ENCODE peak calls at places on chromosome 15, in six cellular contexts. B is AG20443, Y is amygdala, L is A172, Q is A549, U is OCI-LY7. T is an unnamed sample.

GRCh38 chr15:20280933-20281463 is 260.6 kb downstream of the GOLGA6L6 start:
- DNase-seq in B (peak; percentile 24), Y (no peak), L (no peak), Q (no peak), U (no peak), T (peak; percentile 55)

GRCh38 chr15:78715439-78715838 is 74.4 kb upstream of the CHRNB4 start:
- DNase-seq in B (no peak), Y (no peak), L (peak; percentile 58), Q (no peak), U (no peak), T (no peak)

GRCh38 chr15:57259511-57260143 is 116.7 kb upstream of the CGNL1 start:
- DNase-seq in B (no peak), Y (no peak), L (no peak), Q (no peak), U (peak; percentile 13), T (no peak)

GRCh38 chr15:98776607-98777281 is 128.4 kb downstream of the IGF1R start:
- DNase-seq in B (peak; percentile 79), Y (no peak), L (peak; percentile 32), Q (no peak), U (no peak), T (peak; percentile 60)

GRCh38 chr15:76996526-76997401 is 1.8 kb downstream of the PSTPIP1 start:
- DNase-seq in B (peak; percentile 83), Y (no peak), L (peak; percentile 47), Q (no peak), U (no peak), T (peak; percentile 75)

GRCh38 chr15:89307046-89307587 is 27.5 kb downstream of the POLG start:
- DNase-seq in B (peak; percentile 48), Y (no peak), L (peak; percentile 21), Q (no peak), U (no peak), T (no peak)

GRCh38 chr15:48925714-48926223 is 38.0 kb downstream of the SHC4 start:
- DNase-seq in B (peak; percentile 73), Y (no peak), L (peak; percentile 96), Q (peak; percentile 40), U (no peak), T (no peak)

GRCh38 chr15:77013786-77014136 is 18.8 kb downstream of the PSTPIP1 start:
- DNase-seq in B (no peak), Y (no peak), L (no peak), Q (no peak), U (no peak), T (no peak)

GRCh38 chr15:93180656-93181055 is 91.6 kb upstream of the RGMA start:
- DNase-seq in B (no peak), Y (no peak), L (no peak), Q (no peak), U (no peak), T (no peak)

GRCh38 chr15:45183001-45183400 is 4.8 kb downstream of the SHF start:
- DNase-seq in B (no peak), Y (no peak), L (no peak), Q (no peak), U (no peak), T (no peak)

GRCh38 chr15:36803773-36804172 is 224.3 kb downstream of the CDIN1 start:
- DNase-seq in B (no peak), Y (no peak), L (no peak), Q (no peak), U (no peak), T (no peak)

GRCh38 chr15:35705885-35706590 is 160.1 kb upstream of the DPH6 start:
- DNase-seq in B (peak; percentile 13), Y (no peak), L (no peak), Q (no peak), U (no peak), T (no peak)

GRCh38 chr15:67941643-67942315 is 101.9 kb upstream of the RNU6-1 start:
- DNase-seq in B (no peak), Y (no peak), L (peak; percentile 78), Q (no peak), U (no peak), T (no peak)

GRCh38 chr15:72796515-72797337 is 13.2 kb upstream of the ADPGK start:
- DNase-seq in B (peak; percentile 87), Y (peak; percentile 19), L (peak; percentile 36), Q (peak; percentile 82), U (peak; percentile 40), T (peak; percentile 68)

GRCh38 chr15:59611277-59612260 is at the start of gene GCNT3:
- DNase-seq in B (peak; percentile 46), Y (no peak), L (peak; percentile 34), Q (peak; percentile 97), U (no peak), T (no peak)

GRCh38 chr15:63843901-63844317 is 10.2 kb upstream of the HERC1 start:
- DNase-seq in B (peak; percentile 26), Y (no peak), L (no peak), Q (peak; percentile 22), U (no peak), T (no peak)

GRCh38 chr15:88738796-88739195 is 64.4 kb upstream of the ACAN start:
- DNase-seq in B (peak; percentile 50), Y (no peak), L (no peak), Q (no peak), U (no peak), T (no peak)

GRCh38 chr15:73841756-73842590 is 31.4 kb upstream of the TBC1D21 start:
- DNase-seq in B (no peak), Y (no peak), L (peak; percentile 4), Q (no peak), U (no peak), T (no peak)

GRCh38 chr15:35696767-35697231 is 150.8 kb upstream of the DPH6 start:
- DNase-seq in B (peak; percentile 46), Y (no peak), L (peak; percentile 95), Q (peak; percentile 9), U (no peak), T (no peak)

GRCh38 chr15:78995921-78996780 is 51.3 kb upstream of the CTSH start:
- DNase-seq in B (no peak), Y (no peak), L (no peak), Q (no peak), U (no peak), T (no peak)

GRCh38 chr15:59160880-59161593 is 45.6 kb upstream of the LDHAL6B start:
- DNase-seq in B (no peak), Y (no peak), L (peak; percentile 19), Q (peak; percentile 41), U (peak; percentile 35), T (no peak)

GRCh38 chr15:56552668-56553067 is 87.7 kb upstream of the MNS1 start:
- DNase-seq in B (no peak), Y (no peak), L (no peak), Q (no peak), U (no peak), T (no peak)

GRCh38 chr15:70932397-70932796 is 39.8 kb downstream of the LRRC49 start:
- DNase-seq in B (no peak), Y (no peak), L (no peak), Q (no peak), U (no peak), T (no peak)

GRCh38 chr15:63913786-63914185 is 80.0 kb upstream of the HERC1 start:
- DNase-seq in B (no peak), Y (no peak), L (no peak), Q (no peak), U (no peak), T (no peak)

GRCh38 chr15:55088207-55088606 is 108.5 kb downstream of the RSL24D1 start:
- DNase-seq in B (no peak), Y (no peak), L (no peak), Q (no peak), U (no peak), T (no peak)